ENCODE peak calls at places on chromosomes 1 and 21, in eight cellular contexts. V, U, E, Y, Z, G, D and N are unnamed samples.

GRCh38 chr21:34152500-34152899 is 79.1 kb downstream of the MRPS6 start:
- DNase-seq in Z (no peak), E (no peak), U (no peak), D (no peak), G (no peak), V (no peak), Y (no peak), N (no peak)

GRCh38 chr21:34890258-34890723 is 158.8 kb downstream of the RUNX1 start:
- DNase-seq in Y (no peak), G (no peak), D (no peak), Z (no peak), V (no peak), U (no peak), E (no peak), N (no peak)

GRCh38 chr1:156656779-156657160 is 14.9 kb downstream of the BCAN start:
- DNase-seq in E (no peak), U (no peak), V (no peak), Z (no peak), G (no peak), Y (peak), D (no peak), N (no peak)

GRCh38 chr1:31771891-31772668 is 7.9 kb upstream of the ADGRB2 start:
- DNase-seq in Y (no peak), V (peak), U (no peak), E (no peak), Z (no peak), D (no peak), G (peak), N (no peak)

GRCh38 chr1:232764458-232765231 is 40.6 kb upstream of the MAP10 start:
- DNase-seq in V (no peak), U (no peak), Z (no peak), D (no peak), E (peak), G (no peak), Y (no peak), N (no peak)

GRCh38 chr1:2636733-2637132 is 3.9 kb upstream of the MMEL1 start:
- DNase-seq in Y (no peak), E (no peak), D (no peak), Z (no peak), V (no peak), U (no peak), G (no peak), N (no peak)

GRCh38 chr1:193211539-193211938 is 25.1 kb upstream of the B3GALT2 start:
- DNase-seq in V (no peak), G (no peak), D (no peak), E (no peak), U (no peak), Z (peak), Y (no peak), N (no peak)

GRCh38 chr1:243974451-243975292 is 76.4 kb upstream of the ZBTB18 start:
- DNase-seq in V (no peak), U (no peak), E (no peak), Y (peak), Z (no peak), D (no peak), G (no peak), N (no peak)

GRCh38 chr1:3314561-3315271 is 139.7 kb upstream of the ARHGEF16 start:
- DNase-seq in U (no peak), Z (no peak), Y (no peak), V (no peak), E (no peak), D (no peak), G (no peak), N (no peak)

GRCh38 chr1:158095737-158096335 is 84.9 kb upstream of the CD1D start:
- DNase-seq in Y (no peak), Z (no peak), U (no peak), V (no peak), D (no peak), E (peak), G (peak), N (no peak)

GRCh38 chr1:234326493-234327366 is 46.5 kb upstream of the COA6 start:
- DNase-seq in E (peak), U (peak), G (peak), Y (peak), D (peak), V (peak), Z (no peak), N (peak)

GRCh38 chr1:41098657-41099207 is 77.2 kb upstream of the SLFNL1 start:
- DNase-seq in E (no peak), Y (no peak), V (no peak), U (no peak), Z (no peak), D (no peak), G (no peak), N (no peak)

GRCh38 chr21:38221594-38221993 is 35.2 kb upstream of the KCNJ15 start:
- DNase-seq in V (no peak), U (no peak), Y (no peak), Z (no peak), G (no peak), D (no peak), E (no peak), N (no peak)

GRCh38 chr1:85134583-85135455 is 66.0 kb downstream of the SYDE2 start:
- DNase-seq in Z (peak), G (no peak), E (no peak), Y (no peak), D (no peak), V (no peak), U (no peak), N (no peak)

GRCh38 chr21:39087238-39087975 is 95.8 kb downstream of the PSMG1 start:
- DNase-seq in V (no peak), E (no peak), U (no peak), D (no peak), Y (no peak), Z (no peak), G (no peak), N (no peak)

GRCh38 chr1:154237435-154237834 is 16.7 kb downstream of the UBAP2L start:
- DNase-seq in D (no peak), Z (no peak), V (no peak), U (no peak), G (no peak), E (no peak), Y (no peak), N (no peak)

GRCh38 chr21:29669416-29669815 is 270.4 kb downstream of the GRIK1 start:
- DNase-seq in Y (no peak), G (no peak), E (no peak), U (no peak), V (no peak), D (no peak), Z (no peak), N (no peak)

GRCh38 chr1:174660476-174660875 is 212.7 kb downstream of the GPR52 start:
- DNase-seq in G (no peak), D (no peak), E (no peak), U (no peak), Y (no peak), V (no peak), Z (no peak), N (no peak)